ENCODE peak calls at places on chromosomes 12 and 14, in five cellular contexts. One of them, this sample, is unnamed.

GRCh38 chr12:32755654-32756475 is at the start of gene YARS2:
- DNase-seq in WTC11: peak; percentile 87
- DNase-seq in GM12878: peak; percentile 92
- DNase-seq in K562: peak; percentile 83
- DNase-seq in HepG2: peak; percentile 96
- DNase-seq in this sample: peak; percentile 91

GRCh38 chr12:29048787-29049186 is 100.3 kb upstream of the FAR2 start:
- DNase-seq in WTC11: peak; percentile 14
- DNase-seq in GM12878: no peak
- DNase-seq in K562: no peak
- DNase-seq in HepG2: no peak
- DNase-seq in this sample: no peak

GRCh38 chr14:91295276-91295845 is 50.9 kb upstream of the GPR68 start:
- DNase-seq in WTC11: no peak
- DNase-seq in GM12878: no peak
- DNase-seq in K562: no peak
- DNase-seq in HepG2: no peak
- DNase-seq in this sample: no peak

GRCh38 chr14:81519200-81519998 is 14.3 kb downstream of the SEL1L start:
- DNase-seq in WTC11: no peak
- DNase-seq in GM12878: peak; percentile 31
- DNase-seq in K562: no peak
- DNase-seq in HepG2: no peak
- DNase-seq in this sample: no peak

GRCh38 chr12:113413488-113413939 is 8.7 kb upstream of the SDSL start:
- DNase-seq in WTC11: no peak
- DNase-seq in GM12878: no peak
- DNase-seq in K562: peak; percentile 35
- DNase-seq in HepG2: peak; percentile 56
- DNase-seq in this sample: no peak

GRCh38 chr12:7162691-7163114 is 26.8 kb upstream of the PEX5 start:
- DNase-seq in WTC11: peak; percentile 73
- DNase-seq in GM12878: no peak
- DNase-seq in K562: peak; percentile 45
- DNase-seq in HepG2: peak; percentile 52
- DNase-seq in this sample: peak; percentile 43

GRCh38 chr12:41777064-41777790 is 367.4 kb downstream of the GXYLT1 start:
- DNase-seq in WTC11: no peak
- DNase-seq in GM12878: no peak
- DNase-seq in K562: no peak
- DNase-seq in HepG2: no peak
- DNase-seq in this sample: no peak

GRCh38 chr14:90416649-90417237 is 19.9 kb downstream of the CALM1 start:
- DNase-seq in WTC11: no peak
- DNase-seq in GM12878: no peak
- DNase-seq in K562: no peak
- DNase-seq in HepG2: no peak
- DNase-seq in this sample: no peak

GRCh38 chr14:91884664-91885063 is 17.3 kb upstream of the TC2N start:
- DNase-seq in WTC11: no peak
- DNase-seq in GM12878: no peak
- DNase-seq in K562: no peak
- DNase-seq in HepG2: no peak
- DNase-seq in this sample: no peak

GRCh38 chr12:103912069-103912468 is 18.1 kb upstream of the HSP90B1 start:
- DNase-seq in WTC11: no peak
- DNase-seq in GM12878: no peak
- DNase-seq in K562: no peak
- DNase-seq in HepG2: no peak
- DNase-seq in this sample: no peak

GRCh38 chr12:132275631-132276030 is 53.8 kb downstream of the GALNT9 start:
- DNase-seq in WTC11: no peak
- DNase-seq in GM12878: no peak
- DNase-seq in K562: no peak
- DNase-seq in HepG2: no peak
- DNase-seq in this sample: no peak

GRCh38 chr14:87483651-87484260 is 509.2 kb downstream of the GALC start:
- DNase-seq in WTC11: no peak
- DNase-seq in GM12878: no peak
- DNase-seq in K562: no peak
- DNase-seq in HepG2: no peak
- DNase-seq in this sample: no peak

GRCh38 chr12:83753205-83753604 is 1066.5 kb downstream of the TMTC2 start:
- DNase-seq in WTC11: no peak
- DNase-seq in GM12878: no peak
- DNase-seq in K562: no peak
- DNase-seq in HepG2: no peak
- DNase-seq in this sample: no peak

GRCh38 chr14:102316048-102316745 is 3.3 kb upstream of the ZNF839 start:
- DNase-seq in WTC11: no peak
- DNase-seq in GM12878: no peak
- DNase-seq in K562: no peak
- DNase-seq in HepG2: peak; percentile 44
- DNase-seq in this sample: no peak

GRCh38 chr14:34649344-34649743 is 19.4 kb upstream of the SNX6 start:
- DNase-seq in WTC11: no peak
- DNase-seq in GM12878: no peak
- DNase-seq in K562: peak; percentile 11
- DNase-seq in HepG2: no peak
- DNase-seq in this sample: no peak

GRCh38 chr12:59113831-59114273 is 193.5 kb upstream of the LRIG3 start:
- DNase-seq in WTC11: peak; percentile 85
- DNase-seq in GM12878: peak; percentile 9
- DNase-seq in K562: peak; percentile 46
- DNase-seq in HepG2: peak; percentile 63
- DNase-seq in this sample: peak; percentile 65

GRCh38 chr12:1422604-1423315 is 171.6 kb downstream of the FBXL14 start:
- DNase-seq in WTC11: no peak
- DNase-seq in GM12878: peak; percentile 83
- DNase-seq in K562: no peak
- DNase-seq in HepG2: no peak
- DNase-seq in this sample: no peak

GRCh38 chr12:59834659-59835474 is 239.0 kb downstream of the SLC16A7 start:
- DNase-seq in WTC11: no peak
- DNase-seq in GM12878: no peak
- DNase-seq in K562: peak; percentile 10
- DNase-seq in HepG2: peak; percentile 5
- DNase-seq in this sample: peak; percentile 6

GRCh38 chr12:117279606-117280005 is 81.8 kb downstream of the NOS1 start:
- DNase-seq in WTC11: peak; percentile 71
- DNase-seq in GM12878: no peak
- DNase-seq in K562: no peak
- DNase-seq in HepG2: no peak
- DNase-seq in this sample: no peak

GRCh38 chr14:61505815-61506809 is 184.7 kb downstream of the PRKCH start:
- DNase-seq in WTC11: no peak
- DNase-seq in GM12878: no peak
- DNase-seq in K562: no peak
- DNase-seq in HepG2: no peak
- DNase-seq in this sample: no peak

GRCh38 chr12:122333142-122334087 is 67.1 kb upstream of the VPS33A start:
- DNase-seq in WTC11: no peak
- DNase-seq in GM12878: no peak
- DNase-seq in K562: peak; percentile 13
- DNase-seq in HepG2: no peak
- DNase-seq in this sample: no peak

GRCh38 chr12:18583655-18584054 is 154.2 kb downstream of the PLCZ1 start:
- DNase-seq in WTC11: no peak
- DNase-seq in GM12878: no peak
- DNase-seq in K562: no peak
- DNase-seq in HepG2: no peak
- DNase-seq in this sample: no peak

GRCh38 chr14:33897878-33898535 is 52.9 kb downstream of the EGLN3 start:
- DNase-seq in WTC11: no peak
- DNase-seq in GM12878: no peak
- DNase-seq in K562: no peak
- DNase-seq in HepG2: no peak
- DNase-seq in this sample: no peak

GRCh38 chr12:130131025-130131424 is 31.2 kb upstream of the FZD10 start:
- DNase-seq in WTC11: no peak
- DNase-seq in GM12878: no peak
- DNase-seq in K562: no peak
- DNase-seq in HepG2: no peak
- DNase-seq in this sample: no peak

GRCh38 chr12:130133851-130134562 is 28.3 kb upstream of the FZD10 start:
- DNase-seq in WTC11: no peak
- DNase-seq in GM12878: no peak
- DNase-seq in K562: no peak
- DNase-seq in HepG2: no peak
- DNase-seq in this sample: no peak

GRCh38 chr12:130132831-130133635 is 29.2 kb upstream of the FZD10 start:
- DNase-seq in WTC11: no peak
- DNase-seq in GM12878: no peak
- DNase-seq in K562: no peak
- DNase-seq in HepG2: no peak
- DNase-seq in this sample: no peak

GRCh38 chr12:130134563-130134915 is 27.7 kb upstream of the FZD10 start:
- DNase-seq in WTC11: no peak
- DNase-seq in GM12878: no peak
- DNase-seq in K562: no peak
- DNase-seq in HepG2: no peak
- DNase-seq in this sample: no peak

DNA sequence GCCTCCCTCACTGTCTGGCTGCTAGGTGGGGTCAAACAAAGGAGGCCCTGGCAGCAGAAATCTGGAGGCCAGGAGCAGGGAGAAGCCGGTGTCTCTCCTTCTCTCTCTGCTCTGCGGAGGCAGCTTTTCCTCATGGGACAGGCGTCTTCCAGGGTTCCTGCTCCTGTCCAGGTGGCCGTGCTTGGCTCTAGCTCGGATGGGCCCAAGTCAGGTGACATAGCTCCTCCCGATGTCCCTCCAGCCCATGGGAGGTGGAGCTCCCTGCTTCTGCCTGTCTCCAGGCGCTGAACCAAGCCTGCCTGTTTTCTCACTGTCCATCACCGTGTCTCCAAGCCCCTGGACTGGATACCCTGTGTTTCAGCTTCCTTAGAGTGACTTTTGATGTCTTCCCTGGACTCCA is 30.4 kb upstream of the FZD10 start:
- DNase-seq in WTC11: no peak
- DNase-seq in GM12878: no peak
- DNase-seq in K562: no peak
- DNase-seq in HepG2: no peak
- DNase-seq in this sample: no peak
- TF ChIP-seq SP1 in WTC11: no peak
- TF ChIP-seq SP1 in GM12878: no peak
- TF ChIP-seq SP1 in K562: no peak
- TF ChIP-seq SP1 in HepG2: no peak
- TF ChIP-seq SP1 in this sample: no peak

GRCh38 chr12:69900720-69901131 is 75.7 kb downstream of the MYRFL start:
- DNase-seq in WTC11: peak; percentile 75
- DNase-seq in GM12878: no peak
- DNase-seq in K562: peak; percentile 38
- DNase-seq in HepG2: peak; percentile 76
- DNase-seq in this sample: peak; percentile 60

GRCh38 chr12:69901141-69901900 is 76.3 kb downstream of the MYRFL start:
- DNase-seq in WTC11: no peak
- DNase-seq in GM12878: no peak
- DNase-seq in K562: no peak
- DNase-seq in HepG2: no peak
- DNase-seq in this sample: no peak

GRCh38 chr12:69896653-69897381 is 71.8 kb downstream of the MYRFL start:
- DNase-seq in WTC11: peak; percentile 70
- DNase-seq in GM12878: no peak
- DNase-seq in K562: no peak
- DNase-seq in HepG2: no peak
- DNase-seq in this sample: no peak

GRCh38 chr12:69897744-69898143 is 72.7 kb downstream of the MYRFL start:
- DNase-seq in WTC11: no peak
- DNase-seq in GM12878: no peak
- DNase-seq in K562: no peak
- DNase-seq in HepG2: no peak
- DNase-seq in this sample: no peak

DNA sequence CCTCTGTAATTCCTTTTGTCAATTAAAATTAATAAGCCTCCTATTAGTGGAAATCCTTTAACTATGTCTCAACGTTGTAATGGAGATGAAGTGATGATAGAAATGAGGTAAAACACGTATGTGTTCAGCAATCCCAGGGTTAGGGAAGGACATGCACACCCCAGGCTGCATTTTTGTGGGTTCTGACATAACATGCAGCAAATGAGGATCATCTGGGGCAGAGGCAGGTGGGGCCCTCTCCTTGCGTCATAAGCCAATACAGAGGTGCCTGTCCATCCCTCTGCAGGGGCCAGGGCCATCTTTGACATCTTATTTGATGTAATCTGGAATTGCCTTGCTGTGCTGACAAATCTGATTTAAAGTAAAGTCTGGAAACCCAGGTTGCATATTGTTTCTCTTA is 73.2 kb downstream of the MYRFL start:
- DNase-seq in WTC11: no peak
- DNase-seq in GM12878: no peak
- DNase-seq in K562: no peak
- DNase-seq in HepG2: no peak
- DNase-seq in this sample: no peak
- TF ChIP-seq SP1 in WTC11: no peak
- TF ChIP-seq SP1 in GM12878: no peak
- TF ChIP-seq SP1 in K562: no peak
- TF ChIP-seq SP1 in HepG2: no peak
- TF ChIP-seq SP1 in this sample: no peak

DNA sequence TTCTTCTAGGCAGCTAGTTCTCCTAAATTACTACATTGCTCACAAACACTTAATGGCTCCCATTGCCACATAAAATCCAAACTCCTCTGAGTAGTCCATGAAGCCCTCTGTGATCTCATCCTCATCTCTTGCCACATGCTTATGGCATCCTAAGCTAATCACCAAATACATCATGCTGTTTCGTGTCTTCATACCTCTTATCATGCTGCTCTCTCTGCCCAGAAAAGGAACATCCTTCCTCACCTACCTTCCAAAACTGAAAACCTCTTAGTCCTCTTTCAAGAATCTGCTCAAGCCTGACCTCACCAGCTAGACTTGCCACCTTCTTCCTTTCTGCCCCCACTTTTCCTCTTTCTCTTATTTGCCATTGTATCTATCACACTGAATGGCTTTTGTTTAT is 108.5 kb downstream of the DUSP6 start:
- DNase-seq in WTC11: no peak
- DNase-seq in GM12878: no peak
- DNase-seq in K562: no peak
- DNase-seq in HepG2: no peak
- DNase-seq in this sample: no peak
- TF ChIP-seq SP1 in WTC11: no peak
- TF ChIP-seq SP1 in GM12878: no peak
- TF ChIP-seq SP1 in K562: no peak
- TF ChIP-seq SP1 in HepG2: no peak
- TF ChIP-seq SP1 in this sample: no peak

DNA sequence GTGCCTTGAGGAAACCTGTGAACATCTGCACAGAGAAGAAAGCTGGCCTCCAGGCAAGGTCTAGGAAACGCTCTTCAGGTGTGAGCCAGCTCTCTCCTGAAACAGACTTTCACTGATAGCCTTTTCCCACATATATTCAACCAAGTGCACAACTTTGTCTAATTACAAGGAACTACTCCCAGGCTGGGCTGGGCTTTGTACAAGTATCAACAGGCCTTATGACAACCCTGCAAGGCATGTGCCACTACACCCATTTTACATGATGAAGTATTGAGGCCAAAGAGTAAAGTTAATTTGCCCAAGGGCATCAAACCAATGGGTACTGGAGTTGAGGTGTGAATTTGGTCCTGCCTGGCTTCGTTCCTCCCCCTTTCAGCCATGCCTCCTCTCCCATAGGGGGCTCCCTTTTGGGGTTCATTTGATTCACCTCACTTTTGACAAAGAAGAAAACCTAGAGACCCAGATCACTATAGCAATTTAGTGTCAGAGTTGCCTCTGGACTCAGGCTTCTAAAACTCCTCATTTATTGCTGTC is 2.1 kb downstream of the CSRP2 start:
- DNase-seq in WTC11: no peak
- DNase-seq in GM12878: no peak
- DNase-seq in K562: no peak
- DNase-seq in HepG2: no peak
- DNase-seq in this sample: no peak
- TF ChIP-seq SP1 in WTC11: no peak
- TF ChIP-seq SP1 in GM12878: no peak
- TF ChIP-seq SP1 in K562: no peak
- TF ChIP-seq SP1 in HepG2: no peak
- TF ChIP-seq SP1 in this sample: no peak

This sample was measured in HEK293T.